ENCODE peak calls at places on chromosome 2, in eight cellular contexts. Y is AG04449; G is endothelial cell of umbilical vein; R is fibroblast of lung; E is GM12878; O is CD8-positive, alpha-beta T cell; Z is HCT116; T is mammary epithelial cell. V is an unnamed sample.

GRCh38 chr2:222807431-222807830 is 53.4 kb upstream of the ACSL3 start:
- DNase-seq in Y (no peak), G (no peak), R (no peak), E (no peak), O (no peak), Z (no peak), T (no peak), V (no peak)

GRCh38 chr2:60318544-60318943 is 234.9 kb downstream of the BCL11A start:
- DNase-seq in Y (no peak), G (no peak), R (no peak), E (no peak), O (no peak), Z (no peak), T (no peak), V (no peak)

GRCh38 chr2:159564081-159564480 is 52.3 kb downstream of the BAZ2B start:
- DNase-seq in Y (no peak), G (no peak), R (no peak), E (no peak), O (no peak), Z (no peak), T (no peak), V (peak; percentile 12)

GRCh38 chr2:32264422-32265149 is at the start of gene NLRC4:
- DNase-seq in Y (no peak), G (no peak), R (no peak), E (no peak), O (no peak), Z (no peak), T (no peak), V (no peak)

GRCh38 chr2:159661286-159661685 is 44.9 kb upstream of the BAZ2B start:
- DNase-seq in Y (no peak), G (no peak), R (peak; percentile 41), E (no peak), O (no peak), Z (no peak), T (no peak), V (peak; percentile 16)

GRCh38 chr2:9764153-9764778 is 79.0 kb upstream of the TAF1B start:
- DNase-seq in Y (no peak), G (no peak), R (no peak), E (no peak), O (no peak), Z (no peak), T (no peak), V (no peak)

GRCh38 chr2:133541797-133542196 is 26.5 kb downstream of the NCKAP5 start:
- DNase-seq in Y (no peak), G (no peak), R (no peak), E (no peak), O (no peak), Z (no peak), T (no peak), V (no peak)

GRCh38 chr2:98824256-98825042 is 93.5 kb upstream of the MGAT4A start:
- DNase-seq in Y (no peak), G (no peak), R (no peak), E (no peak), O (no peak), Z (no peak), T (no peak), V (no peak)

GRCh38 chr2:30410217-30410616 is 36.8 kb upstream of the LCLAT1 start:
- DNase-seq in Y (peak; percentile 54), G (no peak), R (no peak), E (no peak), O (no peak), Z (no peak), T (peak; percentile 81), V (peak; percentile 36)

GRCh38 chr2:44450082-44450481 is 88.3 kb downstream of the CAMKMT start:
- DNase-seq in Y (no peak), G (no peak), R (no peak), E (no peak), O (no peak), Z (no peak), T (no peak), V (no peak)

GRCh38 chr2:180871649-180872048 is 108.8 kb upstream of the UBE2E3 start:
- DNase-seq in Y (no peak), G (no peak), R (no peak), E (no peak), O (no peak), Z (no peak), T (no peak), V (no peak)

GRCh38 chr2:144183744-144184143 is 336.2 kb downstream of the ZEB2 start:
- DNase-seq in Y (peak; percentile 92), G (no peak), R (peak; percentile 84), E (peak; percentile 61), O (peak; percentile 83), Z (no peak), T (no peak), V (peak; percentile 70)

GRCh38 chr2:73285162-73285739 is 973 bp upstream of the FBXO41 start:
- DNase-seq in Y (no peak), G (no peak), R (no peak), E (peak; percentile 49), O (no peak), Z (no peak), T (no peak), V (no peak)

GRCh38 chr2:55693181-55694125 is at the start of gene PNPT1:
- DNase-seq in Y (peak; percentile 54), G (peak; percentile 94), R (peak; percentile 95), E (peak; percentile 89), O (peak; percentile 92), Z (peak; percentile 87), T (peak; percentile 93), V (peak; percentile 92)

GRCh38 chr2:239181074-239181581 is 219.7 kb downstream of the HDAC4 start:
- DNase-seq in Y (no peak), G (no peak), R (no peak), E (no peak), O (no peak), Z (no peak), T (no peak), V (no peak)

GRCh38 chr2:108616731-108617161 is 82.5 kb downstream of the LIMS1 start:
- DNase-seq in Y (no peak), G (peak; percentile 88), R (peak; percentile 61), E (no peak), O (no peak), Z (no peak), T (peak; percentile 55), V (peak; percentile 90)

GRCh38 chr2:214810670-214811069 is 1.2 kb upstream of the BARD1 start:
- DNase-seq in Y (no peak), G (peak; percentile 3), R (peak; percentile 5), E (no peak), O (no peak), Z (no peak), T (peak; percentile 16), V (no peak)

GRCh38 chr2:121147766-121148165 is 137.2 kb downstream of the TFCP2L1 start:
- DNase-seq in Y (no peak), G (no peak), R (no peak), E (no peak), O (no peak), Z (no peak), T (peak; percentile 72), V (no peak)

GRCh38 chr2:170375192-170375591 is 197.2 kb downstream of the MYO3B start:
- DNase-seq in Y (no peak), G (no peak), R (no peak), E (no peak), O (no peak), Z (no peak), T (peak; percentile 87), V (no peak)

GRCh38 chr2:154013514-154013913 is 141.8 kb downstream of the GALNT13 start:
- DNase-seq in Y (no peak), G (no peak), R (no peak), E (no peak), O (no peak), Z (no peak), T (no peak), V (no peak)

GRCh38 chr2:28381225-28382180 is 11.2 kb upstream of the FOSL2 start:
- DNase-seq in Y (no peak), G (no peak), R (no peak), E (no peak), O (no peak), Z (no peak), T (no peak), V (no peak)

GRCh38 chr2:219987830-219988229 is 360.4 kb downstream of the SLC4A3 start:
- DNase-seq in Y (no peak), G (no peak), R (peak; percentile 84), E (no peak), O (no peak), Z (no peak), T (peak; percentile 96), V (peak; percentile 77)

GRCh38 chr2:190533968-190534309 is 583 bp downstream of the NEMP2 start:
- DNase-seq in Y (no peak), G (no peak), R (peak; percentile 44), E (no peak), O (peak; percentile 75), Z (no peak), T (peak; percentile 41), V (peak; percentile 55)

GRCh38 chr2:191789791-191790190 is 57.1 kb downstream of the CAVIN2 start:
- DNase-seq in Y (no peak), G (no peak), R (peak; percentile 10), E (no peak), O (no peak), Z (no peak), T (peak; percentile 26), V (no peak)

GRCh38 chr2:193462411-193462810 is 1267.7 kb upstream of the TMEFF2 start:
- DNase-seq in Y (no peak), G (no peak), R (no peak), E (no peak), O (no peak), Z (no peak), T (no peak), V (no peak)

GRCh38 chr2:46184794-46185583 is 112.2 kb upstream of the EPAS1 start:
- DNase-seq in Y (no peak), G (no peak), R (no peak), E (no peak), O (no peak), Z (no peak), T (no peak), V (no peak)
- TF ChIP-seq CTCF in Y (no peak), G (peak; percentile 34), R (no peak), E (no peak), O (no peak), Z (peak; percentile 40), T (no peak), V (peak; percentile 18)

GRCh38 chr2:231666171-231667095 is 41.9 kb upstream of the PTMA start:
- DNase-seq in Y (peak; percentile 72), G (peak; percentile 63), R (peak; percentile 96), E (peak; percentile 86), O (no peak), Z (peak; percentile 94), T (no peak), V (peak; percentile 96)
- H3K4me3 ChIP-seq in Y (peak overlapping the region; percentile 60), G (no peak overlapping the region), R (peak overlapping the region; percentile 54), E (peak overlapping the region; percentile 68), O (no peak overlapping the region), Z (peak overlapping the region; percentile 66), T (no peak overlapping the region), V (peak overlapping the region; percentile 60)

GRCh38 chr2:148032215-148032614 is 11.3 kb downstream of the MBD5 start:
- DNase-seq in Y (no peak), G (no peak), R (no peak), E (no peak), O (no peak), Z (no peak), T (no peak), V (no peak)
- TF ChIP-seq CTCF in Y (no peak), G (no peak), R (no peak), E (no peak), O (no peak), Z (no peak), T (no peak), V (no peak)

DNA sequence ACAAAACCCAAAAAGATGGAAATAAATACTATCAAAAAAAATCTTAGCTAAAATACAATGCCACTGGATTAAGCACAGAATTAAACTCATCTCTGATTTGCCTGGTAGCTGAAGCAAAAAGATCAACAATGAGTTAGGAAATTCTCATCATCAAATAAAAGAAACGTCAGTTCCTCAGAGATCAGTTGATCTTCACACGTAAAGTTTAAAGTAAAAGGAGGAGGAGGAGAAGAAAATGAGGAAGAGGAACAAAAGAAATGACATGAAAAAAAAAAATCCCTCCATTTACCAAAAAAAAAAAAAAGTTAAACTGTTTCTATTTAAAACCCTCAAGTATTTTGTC is 22.6 kb downstream of the KLF7 start:
- DNase-seq in Y (no peak), G (no peak), R (no peak), E (no peak), O (no peak), Z (no peak), T (no peak), V (no peak)
- H3K4me3 ChIP-seq in Y (no peak overlapping the region), G (peak overlapping the region; percentile 51), R (no peak overlapping the region), E (peak overlapping the region; percentile 29), O (peak overlapping the region; percentile 6), Z (no peak overlapping the region), T (no peak overlapping the region), V (peak overlapping the region; percentile 36)